ENCODE peak calls at places on chromosome 6, in five cellular contexts. N is breast epithelium, T is endothelial cell of umbilical vein, W is prostate gland, K is SK-N-SH. U is an unnamed sample.
A peak's percentile ranks its signal among the peaks of the same experiment; 100 is the strongest.

GRCh38 chr6:35400901-35401311 is 51.2 kb upstream of the FANCE start:
- DNase-seq in K (peak; percentile 46), N (no peak), T (no peak), W (no peak), U (peak; percentile 31)

GRCh38 chr6:107098436-107099307 is 16.6 kb downstream of the BEND3 start:
- DNase-seq in T (no peak), K (no peak), N (no peak), W (no peak), U (no peak)

GRCh38 chr6:142907544-142907943 is 37.4 kb downstream of the HIVEP2 start:
- DNase-seq in W (no peak), T (no peak), K (no peak), N (no peak), U (no peak)

GRCh38 chr6:158110986-158111385 is 57.1 kb downstream of the SERAC1 start:
- DNase-seq in N (no peak), K (no peak), T (no peak), W (no peak), U (no peak)

GRCh38 chr6:166733900-166734299 is 106.8 kb upstream of the RPS6KA2 start:
- DNase-seq in N (no peak), T (no peak), W (no peak), K (no peak), U (no peak)

GRCh38 chr6:24802271-24803059 is 3.7 kb upstream of the ARMH2 start:
- DNase-seq in K (no peak), N (no peak), T (no peak), W (no peak), U (no peak)

GRCh38 chr6:44227138-44227770 is 3.9 kb downstream of the SLC29A1 start:
- DNase-seq in K (peak; percentile 70), T (no peak), W (no peak), N (no peak), U (no peak)

GRCh38 chr6:108243836-108244235 is 17.0 kb downstream of the SNX3 start:
- DNase-seq in T (peak; percentile 27), W (no peak), K (no peak), N (no peak), U (no peak)

GRCh38 chr6:140320799-140321099 is 946.3 kb upstream of the CITED2 start:
- DNase-seq in N (no peak), K (no peak), W (no peak), T (peak; percentile 24), U (peak; percentile 25)

GRCh38 chr6:110296151-110297028 is 61.8 kb downstream of the METTL24 start:
- DNase-seq in W (no peak), K (no peak), N (no peak), T (no peak), U (no peak)

GRCh38 chr6:129497591-129498555 is 212.1 kb downstream of the ARHGAP18 start:
- DNase-seq in N (no peak), K (no peak), T (no peak), W (no peak), U (no peak)

GRCh38 chr6:3748726-3749389 is 2.7 kb downstream of the PXDC1 start:
- DNase-seq in T (no peak), K (no peak), W (no peak), N (no peak), U (no peak)
- TF ChIP-seq CTCF in T (no peak), K (no peak), W (no peak), N (no peak), U (no peak)

DNA sequence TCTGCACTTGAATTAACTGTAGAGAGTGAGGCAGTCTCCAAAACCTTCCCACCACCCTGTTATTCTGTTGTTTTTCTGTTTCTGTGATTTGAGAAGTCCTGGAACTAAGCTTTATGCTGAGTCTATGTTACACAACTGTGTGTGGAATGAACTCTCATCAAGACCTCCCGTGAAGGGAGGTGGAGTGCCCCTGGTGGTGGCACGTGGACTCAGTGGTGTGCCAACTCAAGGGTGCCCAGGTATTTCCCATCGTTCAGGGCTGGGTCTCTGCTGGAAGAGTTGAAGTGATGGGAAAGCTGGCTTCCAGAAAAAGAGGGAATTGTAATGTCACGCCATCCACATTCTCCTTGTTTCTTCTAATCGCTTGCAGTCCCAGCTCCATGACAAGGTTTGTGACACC is 374.2 kb downstream of the SMOC2 start:
- DNase-seq in N (no peak), T (no peak), W (no peak), K (no peak), U (no peak)
- TF ChIP-seq POLR2AphosphoS5 in N (no peak), T (no peak), W (no peak), K (no peak), U (no peak)

DNA sequence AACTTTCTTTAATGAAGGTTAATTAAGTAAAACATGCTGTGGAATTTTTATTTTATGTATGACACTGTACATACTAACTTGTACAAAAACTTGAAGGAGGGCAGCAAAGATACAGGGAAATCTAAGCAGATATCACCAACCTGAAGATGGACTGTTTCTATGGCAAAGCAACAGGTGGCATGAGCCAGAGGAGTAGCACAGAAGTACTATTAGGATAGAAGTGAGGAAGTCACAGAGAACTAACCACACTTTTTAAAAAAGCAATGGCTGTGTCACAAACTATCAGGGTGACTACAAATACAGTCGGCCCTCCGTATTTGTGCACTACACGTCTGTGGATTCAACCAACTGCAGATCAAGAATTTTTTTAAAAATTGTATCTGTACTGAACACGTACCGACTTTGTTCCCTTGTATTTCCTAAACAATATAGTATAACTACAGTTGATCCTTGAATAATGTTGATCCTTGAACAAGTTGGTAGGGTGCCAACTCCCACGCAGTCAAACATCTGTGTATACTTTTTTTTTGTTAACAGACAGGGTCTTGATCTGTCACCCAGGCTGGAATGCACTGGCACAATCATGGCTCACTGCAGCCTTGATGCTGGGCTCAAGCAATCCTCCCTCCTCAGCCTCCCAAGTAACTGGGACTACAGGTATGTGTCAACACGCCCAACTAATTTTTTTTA is 61.0 kb downstream of the NUDT3 start:
- DNase-seq in N (no peak), K (no peak), T (peak; percentile 67), W (no peak), U (no peak)
- H3K4me1 ChIP-seq in N (no peaks in the 10 kb centered on the region), K (no peaks in the 10 kb centered on the region), T (peaks cover 4% of the 10 kb centered on the region), W (no peaks in the 10 kb centered on the region), U (peaks cover 7% of the 10 kb centered on the region)

GRCh38 chr6:130781557-130781956 is 45.6 kb upstream of the SMLR1 start:
- DNase-seq in T (no peak), K (no peak), N (no peak), W (no peak), U (no peak)
- TF ChIP-seq CTCF in T (no peak), K (no peak), N (no peak), W (no peak), U (no peak)

GRCh38 chr6:112800439-112800838 is 453.3 kb downstream of the RFPL4B start:
- DNase-seq in T (no peak), N (no peak), W (no peak), K (no peak), U (no peak)

GRCh38 chr6:112802154-112802553 is 455.0 kb downstream of the RFPL4B start:
- DNase-seq in K (no peak), T (peak; percentile 93), N (no peak), W (no peak), U (no peak)

GRCh38 chr6:112799889-112800288 is 452.8 kb downstream of the RFPL4B start:
- DNase-seq in K (no peak), W (no peak), T (no peak), N (no peak), U (no peak)

GRCh38 chr6:112800916-112801315 is 453.8 kb downstream of the RFPL4B start:
- DNase-seq in T (no peak), N (no peak), W (no peak), K (no peak), U (no peak)

GRCh38 chr6:112801681-112802080 is 454.6 kb downstream of the RFPL4B start:
- DNase-seq in T (no peak), W (no peak), N (no peak), K (no peak), U (no peak)
- TF ChIP-seq POLR2AphosphoS5 in T (no peak), W (no peak), N (no peak), K (no peak), U (no peak)

DNA sequence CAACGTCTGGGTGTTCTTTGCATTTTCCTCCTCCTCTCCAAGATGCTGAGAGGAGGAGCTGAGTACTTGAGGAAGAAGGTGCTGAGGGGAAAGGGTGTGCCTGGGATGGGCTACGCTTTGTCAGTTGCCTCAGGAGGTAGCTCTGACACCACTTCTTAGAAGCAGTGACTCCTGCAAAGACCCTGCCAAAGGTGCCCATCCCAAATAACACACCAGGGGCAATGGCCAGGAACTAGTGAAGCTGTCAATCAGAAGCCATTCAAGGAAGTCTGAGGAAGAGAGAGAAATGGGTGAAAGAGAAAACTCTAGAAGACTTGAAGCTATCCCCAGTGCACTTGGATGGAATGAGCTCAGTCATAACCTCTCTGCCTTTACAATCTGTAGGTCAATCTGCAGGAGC is 242.4 kb downstream of the GMPR start:
- DNase-seq in N (no peak), T (no peak), W (no peak), K (no peak), U (no peak)
- H3K4me1 ChIP-seq in N (no peaks in the 10 kb centered on the region), T (no peaks in the 10 kb centered on the region), W (no peaks in the 10 kb centered on the region), K (no peaks in the 10 kb centered on the region), U (peaks cover 13% of the 10 kb centered on the region)

DNA sequence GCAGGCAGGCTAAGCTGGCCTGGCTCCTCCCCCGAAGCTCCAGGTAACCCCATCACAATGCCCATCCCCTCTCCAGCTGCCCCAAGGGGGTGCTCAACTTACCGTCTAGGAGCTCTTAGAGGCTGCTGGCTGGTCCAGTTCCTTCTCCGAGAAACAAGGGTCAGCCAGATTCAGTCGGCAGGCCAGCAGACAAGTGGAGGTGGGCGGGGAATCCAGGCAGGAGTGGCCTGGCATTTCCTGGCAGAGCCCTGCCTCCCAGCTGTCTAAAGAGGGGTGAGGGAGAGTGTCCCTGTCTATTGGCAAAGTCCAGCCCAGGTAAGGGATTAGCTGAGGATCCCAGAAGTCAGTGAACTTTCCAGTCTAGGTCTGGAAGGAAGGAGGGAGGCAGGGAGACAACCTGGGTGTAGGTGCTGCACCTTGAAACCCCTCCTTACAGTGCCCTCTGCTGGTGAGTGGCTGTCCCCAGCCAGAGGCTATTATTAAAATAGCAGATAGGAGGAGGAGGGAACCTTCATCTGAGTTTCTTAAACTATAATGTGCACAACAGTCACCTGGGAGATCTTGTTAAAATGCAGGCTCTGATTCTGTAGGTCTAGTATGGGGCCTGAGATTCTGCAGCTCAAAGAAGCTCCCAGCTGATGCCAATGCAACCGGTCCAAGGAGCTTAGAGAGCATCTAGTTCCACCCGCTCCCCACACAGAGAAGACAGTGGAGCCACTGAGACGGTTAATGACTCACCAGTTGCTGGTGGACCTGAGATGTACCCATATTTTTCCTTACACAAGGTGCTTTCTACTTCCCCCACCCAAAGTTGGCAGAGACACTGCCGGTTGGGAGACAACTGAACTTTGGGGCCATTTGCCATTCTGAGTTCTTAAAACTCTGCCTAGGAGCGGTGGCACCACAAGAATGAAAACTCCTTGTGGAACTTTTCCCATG is at the start of gene UNC5CL:
- DNase-seq in T (peak; percentile 22), W (peak; percentile 29), N (no peak), K (peak; percentile 45), U (peak; percentile 83)
- TF ChIP-seq CTCF in T (peak; percentile 71), W (peak; percentile 42), N (no peak), K (peak; percentile 63), U (peak; percentile 11)

GRCh38 chr6:29087213-29087612 is at the start of gene OR2B3:
- DNase-seq in W (no peak), K (no peak), T (no peak), N (no peak), U (no peak)
- TF ChIP-seq POLR2AphosphoS5 in W (no peak), K (no peak), T (no peak), N (no peak), U (no peak)

DNA sequence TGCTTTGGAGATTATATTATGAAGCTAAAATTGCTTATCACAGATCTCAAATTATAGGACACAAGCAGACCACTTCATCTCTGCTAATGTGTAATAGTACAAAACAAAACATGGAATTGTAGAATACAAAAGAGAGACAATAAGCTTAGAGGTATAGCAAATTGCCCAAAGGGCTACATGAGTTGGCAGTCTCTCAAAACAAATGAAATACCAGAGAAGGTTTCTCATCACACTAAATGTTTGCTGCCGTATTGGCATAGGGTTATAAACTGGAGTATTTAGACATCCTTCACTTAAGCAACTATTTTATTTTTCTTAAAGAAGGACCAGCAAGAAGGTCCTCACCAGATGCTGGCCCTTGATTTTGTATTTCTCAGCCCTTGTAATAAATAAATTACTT is 5.9 kb upstream of the EYA4 start:
- DNase-seq in N (no peak), K (no peak), T (no peak), W (no peak), U (no peak)
- H3K4me1 ChIP-seq in N (no peaks in the 10 kb centered on the region), K (no peaks in the 10 kb centered on the region), T (no peaks in the 10 kb centered on the region), W (no peaks in the 10 kb centered on the region), U (no peaks in the 10 kb centered on the region)